ENCODE peak calls at places on chromosomes 6 and 20, in six cellular contexts. U is IMR-90, Y is AG09309, P is mesothelial cell of epicardium, N is endodermal cell, D is foreskin fibroblast. F is an unnamed sample.

GRCh38 chr6:128336436-128337095 is 183.8 kb downstream of the PTPRK start:
- DNase-seq in P (no peak), U (peak), D (peak), N (no peak), Y (peak), F (peak)

GRCh38 chr20:54272901-54273488 is 65.1 kb downstream of the PFDN4 start:
- DNase-seq in P (no peak), U (no peak), N (peak), D (no peak), Y (no peak), F (no peak)

GRCh38 chr6:46511320-46511719 is 20.1 kb upstream of the RCAN2 start:
- DNase-seq in Y (no peak), P (no peak), U (no peak), N (no peak), D (no peak), F (no peak)

GRCh38 chr20:57165427-57166004 is 100.9 kb downstream of the BMP7 start:
- DNase-seq in Y (no peak), P (no peak), N (no peak), U (no peak), D (no peak), F (no peak)

GRCh38 chr6:41167173-41167963 is 4.5 kb upstream of the TREM2 start:
- DNase-seq in D (peak), U (peak), Y (no peak), P (no peak), N (peak), F (no peak)

GRCh38 chr6:19866900-19867627 is 29.9 kb downstream of the ID4 start:
- DNase-seq in P (no peak), D (peak), N (no peak), Y (peak), U (peak), F (peak)

GRCh38 chr20:726160-726559 is 42.1 kb downstream of the SLC52A3 start:
- DNase-seq in U (no peak), N (no peak), P (no peak), D (no peak), Y (no peak), F (no peak)

GRCh38 chr6:140661691-140662090 is 1287.2 kb upstream of the CITED2 start:
- DNase-seq in N (no peak), D (peak), Y (no peak), P (no peak), U (peak), F (peak)

GRCh38 chr6:43492673-43493072 is 15.3 kb downstream of the TJAP1 start:
- DNase-seq in D (no peak), P (no peak), U (peak), Y (no peak), N (no peak), F (no peak)

GRCh38 chr6:146892283-146892612 is 293.5 kb downstream of the ADGB start:
- DNase-seq in D (no peak), P (no peak), N (no peak), U (no peak), Y (no peak), F (no peak)

GRCh38 chr6:146890172-146890571 is 291.4 kb downstream of the ADGB start:
- DNase-seq in N (no peak), U (no peak), P (no peak), D (no peak), Y (no peak), F (no peak)

GRCh38 chr6:146889303-146889702 is 290.5 kb downstream of the ADGB start:
- DNase-seq in Y (no peak), N (no peak), U (no peak), P (no peak), D (no peak), F (no peak)

GRCh38 chr6:146891615-146892265 is 293.0 kb downstream of the ADGB start:
- DNase-seq in Y (no peak), P (no peak), D (peak), U (peak), N (no peak), F (no peak)

GRCh38 chr6:146890644-146891434 is 292.1 kb downstream of the ADGB start:
- DNase-seq in D (peak), P (no peak), Y (no peak), N (no peak), U (no peak), F (no peak)
- TF ChIP-seq CTCF in D (no peak), P (no peak), Y (peak), N (peak), U (no peak), F (peak)

GRCh38 chr6:129748901-129749748 is 39.1 kb upstream of the ARHGAP18 start:
- DNase-seq in N (no peak), D (peak), P (no peak), Y (peak), U (peak), F (peak)

GRCh38 chr6:129749749-129750120 is 39.8 kb upstream of the ARHGAP18 start:
- DNase-seq in Y (peak), N (no peak), D (peak), U (peak), P (no peak), F (peak)

GRCh38 chr6:129750390-129750789 is 40.4 kb upstream of the ARHGAP18 start:
- DNase-seq in Y (no peak), D (no peak), U (no peak), N (no peak), P (no peak), F (no peak)

GRCh38 chr6:129747588-129748112 is 37.7 kb upstream of the ARHGAP18 start:
- DNase-seq in U (no peak), N (no peak), D (no peak), P (no peak), Y (no peak), F (no peak)

DNA sequence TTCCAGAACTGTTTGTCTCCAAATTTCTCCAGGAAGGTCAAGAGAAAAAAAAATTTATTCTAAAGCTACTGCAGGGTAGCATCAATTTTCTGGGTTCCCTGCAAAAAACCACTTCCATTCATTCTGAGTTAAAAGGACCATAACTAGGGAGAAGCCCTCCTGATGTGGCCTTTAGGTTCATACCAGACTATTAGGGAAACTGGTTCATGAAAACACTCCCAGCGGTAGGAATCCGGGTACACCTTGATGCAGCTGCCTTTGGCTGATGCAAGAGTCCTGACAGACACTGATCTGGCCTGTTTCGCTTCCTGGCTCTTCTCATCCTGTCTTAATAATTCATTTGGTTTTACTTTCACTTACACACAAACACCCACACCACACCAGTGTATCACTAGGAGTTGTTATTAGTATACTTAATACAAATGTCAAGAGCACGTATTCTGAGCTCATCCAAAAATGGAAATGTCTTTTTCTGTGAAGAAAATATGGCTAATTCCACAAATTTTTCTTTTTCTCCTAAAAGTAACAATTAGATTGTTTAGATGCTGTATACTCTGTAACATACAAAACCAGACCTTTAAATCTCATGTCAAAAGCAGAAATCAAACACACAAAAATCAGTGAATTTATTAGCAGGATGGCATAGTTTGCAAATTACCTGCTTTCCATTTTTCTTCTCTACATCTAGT is 38.4 kb upstream of the ARHGAP18 start:
- DNase-seq in U (peak), Y (peak), N (peak), P (no peak), D (peak), F (no peak)
- TF ChIP-seq CTCF in U (no peak), Y (no peak), N (peak), P (no peak), D (no peak), F (no peak)

GRCh38 chr6:32785781-32786533 is 22.6 kb upstream of the HLA-DQB2 start:
- DNase-seq in Y (peak), D (peak), P (no peak), U (peak), N (peak), F (peak)
- TF ChIP-seq CTCF in Y (peak), D (peak), P (peak), U (peak), N (peak), F (peak)

GRCh38 chr6:26307830-26308229 is 57.2 kb upstream of the BTN3A2 start:
- DNase-seq in N (no peak), Y (no peak), U (no peak), P (no peak), D (no peak), F (no peak)
- TF ChIP-seq CTCF in N (no peak), Y (no peak), U (no peak), P (no peak), D (no peak), F (no peak)

DNA sequence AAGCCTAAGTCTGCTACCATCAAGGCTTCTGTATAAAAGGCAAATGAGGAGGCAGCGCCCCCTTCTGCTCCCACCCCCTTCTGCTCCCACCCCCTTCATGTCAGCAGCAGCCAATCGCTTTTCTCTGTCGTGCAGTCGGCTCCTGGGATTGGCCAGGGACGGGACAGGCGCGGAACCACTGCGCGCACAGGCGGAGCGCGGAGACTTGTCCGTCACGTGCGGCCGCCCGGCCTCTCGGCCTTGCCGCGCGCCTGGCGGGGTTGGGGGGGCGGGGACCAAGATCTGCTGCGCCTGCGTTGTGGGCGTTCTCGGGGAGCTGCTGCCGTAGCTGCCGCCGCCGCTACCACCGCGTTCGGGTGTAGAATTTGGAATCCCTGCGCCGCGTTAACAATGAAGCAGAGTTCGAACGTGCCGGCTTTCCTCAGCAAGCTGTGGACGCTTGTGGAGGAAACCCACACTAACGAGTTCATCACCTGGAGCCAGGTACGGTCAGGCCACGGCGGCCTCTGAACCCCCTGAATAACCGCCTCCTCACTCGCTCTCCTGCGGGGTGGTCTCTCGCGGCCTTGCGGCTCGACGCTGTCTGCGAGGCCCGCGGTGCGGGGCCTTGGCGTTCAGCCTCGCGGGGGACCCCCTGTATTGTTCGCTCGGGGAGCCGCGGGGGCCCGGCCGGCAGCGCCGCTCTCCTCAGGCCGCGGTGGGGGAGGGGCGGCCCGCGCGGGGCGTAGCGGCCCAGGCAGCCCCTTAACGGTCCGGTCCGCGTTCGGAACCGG is at the start of gene HSF2:
- DNase-seq in U (peak), P (peak), N (peak), Y (peak), D (peak), F (peak)
- TF ChIP-seq CTCF in U (peak), P (no peak), N (peak), Y (peak), D (no peak), F (peak)

F was measured in HFFc6.